ENCODE peak calls at places on chromosomes 1 and 21, in five cellular contexts. M is AG08395; B is WTC11; Q is stimulated activated CD8-positive, alpha-beta memory T cell treated with anti-CD3 and anti-CD28 coated beads, Interleukin-15, amount 100 ng/mL, for 4 hours; W is mesothelial cell of epicardium. H is an unnamed sample.

GRCh38 chr1:35115459-35116383 is 36.5 kb downstream of the ZMYM1 start:
- DNase-seq in M (no peak), B (no peak), Q (no peak), W (no peak), H (no peak)

GRCh38 chr1:90731382-90732050 is 14.4 kb upstream of the BARHL2 start:
- DNase-seq in M (no peak), W (no peak), B (no peak), Q (no peak), H (no peak)

GRCh38 chr21:44295163-44295601 is 4.7 kb upstream of the PFKL start:
- DNase-seq in M (no peak), Q (no peak), W (no peak), B (no peak), H (no peak)

GRCh38 chr1:169236880-169237279 is 130.4 kb downstream of the ATP1B1 start:
- DNase-seq in B (no peak), Q (no peak), W (no peak), M (no peak), H (no peak)

GRCh38 chr1:220983877-220984635 is 104.8 kb downstream of the HLX start:
- DNase-seq in M (no peak), Q (no peak), B (peak), W (no peak), H (no peak)

GRCh38 chr1:101198842-101199636 is 37.8 kb upstream of the S1PR1 start:
- DNase-seq in W (no peak), B (no peak), M (no peak), Q (no peak), H (no peak)

GRCh38 chr1:92485374-92486250 is 1.1 kb downstream of the GFI1 start:
- DNase-seq in Q (peak), W (peak), M (no peak), B (peak), H (peak)

GRCh38 chr1:180920193-180920592 is 7.5 kb downstream of the KIAA1614 start:
- DNase-seq in M (no peak), Q (no peak), B (no peak), W (no peak), H (no peak)

GRCh38 chr1:15680131-15680530 is 4.0 kb upstream of the PLEKHM2 start:
- DNase-seq in Q (no peak), M (peak), W (no peak), B (no peak), H (no peak)

GRCh38 chr1:201016943-201017827 is 6.3 kb downstream of the KIF21B start:
- DNase-seq in Q (no peak), W (no peak), M (no peak), B (no peak), H (no peak)

GRCh38 chr1:58515794-58516401 is 30.6 kb downstream of the OMA1 start:
- DNase-seq in B (no peak), M (peak), Q (no peak), W (no peak), H (peak)

GRCh38 chr1:147717051-147717705 is 43.2 kb downstream of the GJA5 start:
- DNase-seq in B (no peak), W (no peak), M (no peak), Q (no peak), H (peak)

GRCh38 chr1:150022357-150022756 is 11.8 kb upstream of the OTUD7B start:
- DNase-seq in B (peak), Q (no peak), W (no peak), M (no peak), H (no peak)

GRCh38 chr1:51867479-51868232 is 10.9 kb downstream of the NRDC start:
- DNase-seq in Q (no peak), M (no peak), B (no peak), W (no peak), H (no peak)

GRCh38 chr1:63674865-63675815 is 81.9 kb downstream of the PGM1 start:
- DNase-seq in W (no peak), Q (no peak), M (no peak), B (no peak), H (no peak)

GRCh38 chr1:247290576-247290975 is 34.7 kb downstream of the VN1R5 start:
- DNase-seq in Q (no peak), M (no peak), W (no peak), B (no peak), H (no peak)

GRCh38 chr1:42646056-42646455 is 12.2 kb upstream of the PPIH start:
- DNase-seq in M (no peak), Q (no peak), B (no peak), W (no peak), H (no peak)

GRCh38 chr21:36035381-36035791 is 24.9 kb downstream of the SETD4 start:
- DNase-seq in M (no peak), Q (no peak), W (no peak), B (peak), H (peak)

GRCh38 chr1:17441265-17441992 is 2.0 kb upstream of the RCC2 start:
- DNase-seq in B (no peak), W (no peak), M (no peak), Q (no peak), H (no peak)

GRCh38 chr1:210608766-210609165 is 280.1 kb downstream of the HHAT start:
- DNase-seq in M (no peak), B (no peak), Q (no peak), W (no peak), H (no peak)

GRCh38 chr1:213829806-213830205 is 158.0 kb upstream of the PROX1 start:
- DNase-seq in Q (no peak), W (no peak), M (no peak), B (no peak), H (peak)

GRCh38 chr1:180188103-180188506 is 33.4 kb downstream of the QSOX1 start:
- DNase-seq in M (peak), W (no peak), Q (no peak), B (peak), H (peak)

GRCh38 chr1:110846861-110847260 is 26.1 kb upstream of the CD53 start:
- DNase-seq in W (no peak), M (no peak), Q (no peak), B (no peak), H (no peak)

GRCh38 chr21:44295646-44296045 is 4.2 kb upstream of the PFKL start:
- DNase-seq in Q (no peak), W (no peak), M (no peak), B (no peak), H (no peak)

GRCh38 chr1:107991371-107992066 is 26.5 kb upstream of the VAV3 start:
- DNase-seq in B (no peak), M (peak), W (no peak), Q (no peak), H (no peak)

GRCh38 chr1:211985556-211986264 is 49.6 kb downstream of the INTS7 start:
- DNase-seq in Q (no peak), B (no peak), M (no peak), W (no peak), H (no peak)

H was measured in NCI-H1105.